ENCODE peak calls at places on chromosome 1, in eight cellular contexts. One of them, this sample, is unnamed. For H3K4me1, the result is how much of the 10 kb centered on the place peaks cover.

GRCh38 chr1:6144175-6144574 is 35.9 kb downstream of the CHD5 start:
- DNase-seq in Panc1: no peak
- DNase-seq in ovary: no peak
- DNase-seq in osteoblast: no peak
- DNase-seq in BE2C: no peak
- DNase-seq in heart left ventricle: no peak
- DNase-seq in fibroblast of lung: no peak
- DNase-seq in spleen: no peak
- DNase-seq in this sample: no peak

GRCh38 chr1:230281531-230281930 is 144.6 kb downstream of the PGBD5 start:
- DNase-seq in spleen: peak
- DNase-seq in BE2C: no peak
- DNase-seq in Panc1: no peak
- DNase-seq in heart left ventricle: no peak
- DNase-seq in ovary: peak
- DNase-seq in osteoblast: peak
- DNase-seq in fibroblast of lung: peak
- DNase-seq in this sample: peak

GRCh38 chr1:36366091-36366661 is 19.5 kb downstream of the STK40 start:
- DNase-seq in osteoblast: peak
- DNase-seq in BE2C: peak
- DNase-seq in Panc1: no peak
- DNase-seq in ovary: peak
- DNase-seq in heart left ventricle: peak
- DNase-seq in spleen: peak
- DNase-seq in fibroblast of lung: peak
- DNase-seq in this sample: peak

GRCh38 chr1:94481473-94481933 is 60.1 kb downstream of the F3 start:
- DNase-seq in BE2C: peak
- DNase-seq in spleen: no peak
- DNase-seq in ovary: peak
- DNase-seq in heart left ventricle: no peak
- DNase-seq in Panc1: peak
- DNase-seq in osteoblast: peak
- DNase-seq in fibroblast of lung: peak
- DNase-seq in this sample: no peak

GRCh38 chr1:36890776-36891175 is 143.5 kb downstream of the GRIK3 start:
- DNase-seq in spleen: peak
- DNase-seq in Panc1: no peak
- DNase-seq in heart left ventricle: no peak
- DNase-seq in ovary: no peak
- DNase-seq in osteoblast: no peak
- DNase-seq in fibroblast of lung: no peak
- DNase-seq in BE2C: no peak
- DNase-seq in this sample: no peak

GRCh38 chr1:230067441-230067870 is 418 bp downstream of the GALNT2 start:
- DNase-seq in fibroblast of lung: peak
- DNase-seq in ovary: peak
- DNase-seq in Panc1: no peak
- DNase-seq in heart left ventricle: no peak
- DNase-seq in BE2C: no peak
- DNase-seq in osteoblast: peak
- DNase-seq in spleen: no peak
- DNase-seq in this sample: no peak

GRCh38 chr1:20210736-20211405 is 24.6 kb upstream of the PLA2G2C start:
- DNase-seq in spleen: no peak
- DNase-seq in osteoblast: no peak
- DNase-seq in BE2C: no peak
- DNase-seq in Panc1: no peak
- DNase-seq in heart left ventricle: no peak
- DNase-seq in fibroblast of lung: no peak
- DNase-seq in ovary: peak
- DNase-seq in this sample: no peak

GRCh38 chr1:20198296-20198695 is 12.0 kb upstream of the PLA2G2C start:
- DNase-seq in fibroblast of lung: no peak
- DNase-seq in ovary: no peak
- DNase-seq in BE2C: no peak
- DNase-seq in osteoblast: no peak
- DNase-seq in spleen: no peak
- DNase-seq in heart left ventricle: no peak
- DNase-seq in Panc1: no peak
- DNase-seq in this sample: no peak

GRCh38 chr1:119674835-119675289 is 26.8 kb upstream of the ZNF697 start:
- DNase-seq in heart left ventricle: no peak
- DNase-seq in osteoblast: no peak
- DNase-seq in fibroblast of lung: peak
- DNase-seq in Panc1: peak
- DNase-seq in ovary: no peak
- DNase-seq in BE2C: no peak
- DNase-seq in spleen: no peak
- DNase-seq in this sample: peak

GRCh38 chr1:246765521-246765920 is 41.3 kb downstream of the SCCPDH start:
- DNase-seq in ovary: no peak
- DNase-seq in fibroblast of lung: no peak
- DNase-seq in BE2C: no peak
- DNase-seq in spleen: no peak
- DNase-seq in osteoblast: no peak
- DNase-seq in heart left ventricle: no peak
- DNase-seq in Panc1: no peak
- DNase-seq in this sample: peak

GRCh38 chr1:183039985-183040447 is 16.8 kb downstream of the LAMC1 start:
- DNase-seq in heart left ventricle: no peak
- DNase-seq in ovary: no peak
- DNase-seq in BE2C: no peak
- DNase-seq in fibroblast of lung: peak
- DNase-seq in spleen: no peak
- DNase-seq in osteoblast: no peak
- DNase-seq in Panc1: no peak
- DNase-seq in this sample: no peak

GRCh38 chr1:200558866-200559459 is 61.6 kb downstream of the KIF14 start:
- DNase-seq in osteoblast: peak
- DNase-seq in Panc1: peak
- DNase-seq in spleen: no peak
- DNase-seq in fibroblast of lung: peak
- DNase-seq in heart left ventricle: no peak
- DNase-seq in BE2C: peak
- DNase-seq in ovary: no peak
- DNase-seq in this sample: no peak

DNA sequence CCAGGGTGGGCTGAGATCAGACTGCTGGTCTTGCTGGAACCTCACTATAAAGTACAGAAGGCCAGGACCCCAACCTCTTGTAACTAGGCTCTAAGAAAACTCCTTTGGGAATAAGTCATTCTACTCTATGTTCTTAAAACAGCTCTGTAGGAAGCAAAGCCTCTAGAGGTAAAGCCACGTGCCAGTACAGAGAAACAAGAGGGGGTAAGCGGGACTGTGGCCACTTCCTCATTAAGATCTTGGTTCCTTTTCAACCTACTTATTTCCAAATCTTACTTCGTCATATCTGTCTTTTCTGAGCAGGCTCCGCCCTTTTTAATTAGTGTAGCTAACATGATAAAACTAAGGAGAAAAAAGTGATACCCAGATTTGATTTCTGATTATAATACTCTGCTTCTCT is 3.8 kb downstream of the NCSTN start:
- DNase-seq in Panc1: no peak
- DNase-seq in spleen: no peak
- DNase-seq in heart left ventricle: no peak
- DNase-seq in ovary: no peak
- DNase-seq in osteoblast: no peak
- DNase-seq in BE2C: no peak
- DNase-seq in fibroblast of lung: no peak
- DNase-seq in this sample: no peak
- H3K4me3 ChIP-seq in Panc1: no peak
- H3K4me3 ChIP-seq in spleen: no peak
- H3K4me3 ChIP-seq in heart left ventricle: no peak
- H3K4me3 ChIP-seq in ovary: no peak
- H3K4me3 ChIP-seq in osteoblast: no peak
- H3K4me3 ChIP-seq in BE2C: no peak
- H3K4me3 ChIP-seq in fibroblast of lung: no peak
- H3K4me3 ChIP-seq in this sample: no peak

GRCh38 chr1:54649921-54650320 is 8.3 kb downstream of the MROH7 start:
- DNase-seq in osteoblast: no peak
- DNase-seq in heart left ventricle: no peak
- DNase-seq in BE2C: no peak
- DNase-seq in spleen: no peak
- DNase-seq in fibroblast of lung: no peak
- DNase-seq in ovary: no peak
- DNase-seq in Panc1: no peak
- DNase-seq in this sample: no peak
- H3K4me1 ChIP-seq in osteoblast: under half
- H3K4me1 ChIP-seq in heart left ventricle: under half
- H3K4me1 ChIP-seq in BE2C: under half
- H3K4me1 ChIP-seq in spleen: under half
- H3K4me1 ChIP-seq in fibroblast of lung: under half
- H3K4me1 ChIP-seq in ovary: under half
- H3K4me1 ChIP-seq in Panc1: under half
- H3K4me1 ChIP-seq in this sample: under half

DNA sequence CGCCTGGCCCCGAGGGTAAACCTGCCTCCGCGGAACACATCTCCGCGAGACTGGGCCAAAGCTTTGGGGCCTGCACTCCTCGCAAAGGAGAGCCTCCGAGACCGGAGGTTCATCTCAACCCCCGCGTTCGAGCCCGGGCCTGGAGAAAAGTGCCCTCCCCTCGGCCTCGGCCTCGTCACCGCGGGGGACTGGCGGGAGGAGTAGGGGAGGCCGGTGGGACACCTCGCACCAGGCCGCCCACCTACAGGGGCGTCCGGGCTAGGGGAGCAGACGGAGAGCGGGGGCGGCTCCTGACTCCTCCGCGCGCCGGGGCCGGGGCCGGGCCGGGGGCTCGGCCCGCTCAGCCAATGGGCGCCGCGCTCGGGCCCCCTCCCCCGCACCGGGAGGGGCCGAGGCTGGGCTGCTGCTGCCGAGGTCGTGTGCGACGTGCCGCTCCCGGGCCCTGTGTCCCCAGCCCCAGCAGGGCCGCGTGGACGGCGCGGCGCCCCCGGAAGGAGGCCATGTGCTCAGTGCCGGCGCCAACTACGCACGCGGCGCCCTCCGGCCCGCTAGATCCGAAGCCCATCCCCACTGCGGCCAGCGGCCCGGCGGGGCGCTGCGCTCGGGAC is 684 bp downstream of the SLC2A1 start:
- DNase-seq in osteoblast: peak
- DNase-seq in BE2C: peak
- DNase-seq in Panc1: no peak
- DNase-seq in fibroblast of lung: peak
- DNase-seq in ovary: peak
- DNase-seq in heart left ventricle: peak
- DNase-seq in spleen: peak
- DNase-seq in this sample: peak
- H3K4me3 ChIP-seq in osteoblast: peak
- H3K4me3 ChIP-seq in BE2C: peak
- H3K4me3 ChIP-seq in Panc1: peak
- H3K4me3 ChIP-seq in fibroblast of lung: peak
- H3K4me3 ChIP-seq in ovary: peak
- H3K4me3 ChIP-seq in heart left ventricle: peak
- H3K4me3 ChIP-seq in spleen: peak
- H3K4me3 ChIP-seq in this sample: peak

GRCh38 chr1:206586501-206587445 is 25.5 kb downstream of the EIF2D start:
- DNase-seq in ovary: no peak
- DNase-seq in osteoblast: no peak
- DNase-seq in spleen: no peak
- DNase-seq in heart left ventricle: no peak
- DNase-seq in Panc1: no peak
- DNase-seq in fibroblast of lung: no peak
- DNase-seq in BE2C: no peak
- DNase-seq in this sample: no peak
- H3K4me1 ChIP-seq in ovary: under half
- H3K4me1 ChIP-seq in osteoblast: under half
- H3K4me1 ChIP-seq in spleen: half or more
- H3K4me1 ChIP-seq in heart left ventricle: under half
- H3K4me1 ChIP-seq in Panc1: under half
- H3K4me1 ChIP-seq in fibroblast of lung: under half
- H3K4me1 ChIP-seq in BE2C: under half
- H3K4me1 ChIP-seq in this sample: under half

GRCh38 chr1:156658945-156659574 is 17.1 kb downstream of the BCAN start:
- DNase-seq in fibroblast of lung: no peak
- DNase-seq in ovary: peak
- DNase-seq in heart left ventricle: no peak
- DNase-seq in osteoblast: peak
- DNase-seq in BE2C: no peak
- DNase-seq in Panc1: no peak
- DNase-seq in spleen: no peak
- DNase-seq in this sample: no peak
- H3K4me3 ChIP-seq in fibroblast of lung: no peak
- H3K4me3 ChIP-seq in ovary: no peak
- H3K4me3 ChIP-seq in heart left ventricle: no peak
- H3K4me3 ChIP-seq in osteoblast: no peak
- H3K4me3 ChIP-seq in BE2C: no peak
- H3K4me3 ChIP-seq in Panc1: no peak
- H3K4me3 ChIP-seq in spleen: no peak
- H3K4me3 ChIP-seq in this sample: no peak

GRCh38 chr1:228802386-228803221 is 67.3 kb downstream of the RHOU start:
- DNase-seq in ovary: peak
- DNase-seq in fibroblast of lung: peak
- DNase-seq in Panc1: no peak
- DNase-seq in spleen: no peak
- DNase-seq in osteoblast: no peak
- DNase-seq in BE2C: peak
- DNase-seq in heart left ventricle: no peak
- DNase-seq in this sample: no peak
- H3K4me1 ChIP-seq in ovary: under half
- H3K4me1 ChIP-seq in fibroblast of lung: under half
- H3K4me1 ChIP-seq in Panc1: under half
- H3K4me1 ChIP-seq in spleen: under half
- H3K4me1 ChIP-seq in osteoblast: under half
- H3K4me1 ChIP-seq in BE2C: under half
- H3K4me1 ChIP-seq in heart left ventricle: under half
- H3K4me1 ChIP-seq in this sample: under half

DNA sequence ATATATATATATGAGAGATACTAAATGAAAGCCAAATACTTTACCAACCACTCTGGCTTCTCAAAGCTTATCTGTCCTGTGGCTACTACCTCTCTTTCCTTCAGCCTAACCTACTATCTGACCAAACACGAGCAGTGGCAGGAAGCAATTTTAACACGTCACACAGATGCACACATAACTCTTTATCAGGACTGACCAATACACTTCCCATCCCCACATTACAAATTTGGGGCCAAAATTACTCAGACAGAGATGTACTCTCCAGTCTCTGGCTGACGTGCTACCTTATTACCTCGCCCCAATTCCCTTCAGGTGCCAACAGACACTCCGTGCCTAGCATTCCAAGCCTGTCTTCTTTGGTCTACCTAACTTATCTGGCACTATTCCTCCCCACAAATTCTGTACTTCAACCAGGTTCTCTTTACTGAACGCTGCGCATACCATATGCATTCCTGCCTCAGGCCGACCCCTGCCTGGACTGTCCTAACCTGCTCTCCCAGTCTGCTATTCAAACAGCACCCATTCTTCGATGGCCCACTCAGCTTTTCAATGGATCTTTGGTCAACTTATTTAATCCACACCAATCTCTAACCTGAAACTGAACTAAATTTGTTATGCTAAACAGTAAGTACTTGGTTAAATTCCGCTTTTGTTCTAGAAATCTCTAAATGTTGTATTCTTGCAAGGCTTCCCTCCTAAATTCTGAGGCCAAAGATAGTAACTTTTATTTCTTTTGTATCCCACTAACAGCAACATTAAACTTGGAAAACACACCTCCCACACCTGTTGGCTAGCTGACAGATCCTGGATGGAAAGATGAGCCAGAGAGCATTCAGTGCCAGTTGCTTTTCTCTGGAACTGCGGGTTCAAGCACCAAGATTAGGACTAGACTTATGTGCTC is 27.9 kb downstream of the RERE start:
- DNase-seq in BE2C: no peak
- DNase-seq in osteoblast: no peak
- DNase-seq in spleen: no peak
- DNase-seq in fibroblast of lung: no peak
- DNase-seq in Panc1: no peak
- DNase-seq in heart left ventricle: no peak
- DNase-seq in ovary: no peak
- DNase-seq in this sample: no peak
- H3K4me3 ChIP-seq in BE2C: no peak
- H3K4me3 ChIP-seq in osteoblast: no peak
- H3K4me3 ChIP-seq in spleen: no peak
- H3K4me3 ChIP-seq in fibroblast of lung: no peak
- H3K4me3 ChIP-seq in Panc1: no peak
- H3K4me3 ChIP-seq in heart left ventricle: no peak
- H3K4me3 ChIP-seq in ovary: no peak
- H3K4me3 ChIP-seq in this sample: no peak

This sample was measured in right lobe of liver.